ENCODE peak calls at places on chromosomes 5 and 9, in six cellular contexts. R, V, G, K, Q and D are unnamed samples. For H3K9me3, the result is how much of the 10 kb centered on the place peaks cover.

GRCh38 chr5:16570121-16570815 is 46.5 kb downstream of the RETREG1 start:
- DNase-seq in R (no peak), V (no peak), G (no peak), K (peak), Q (no peak), D (no peak)

GRCh38 chr5:72427488-72428437 is 79.4 kb downstream of the ZNF366 start:
- DNase-seq in R (no peak), V (no peak), G (no peak), K (peak), Q (no peak), D (no peak)

GRCh38 chr9:15373201-15373530 is 49.5 kb upstream of the SNAPC3 start:
- DNase-seq in R (peak), V (no peak), G (no peak), K (peak), Q (no peak), D (no peak)

GRCh38 chr5:63959177-63959982 is 2.9 kb downstream of the HTR1A start:
- DNase-seq in R (no peak), V (no peak), G (peak), K (no peak), Q (no peak), D (no peak)

GRCh38 chr9:20477940-20478620 is 144.2 kb downstream of the MLLT3 start:
- DNase-seq in R (no peak), V (no peak), G (no peak), K (peak), Q (no peak), D (no peak)

GRCh38 chr9:87518702-87519335 is 21.2 kb downstream of the DAPK1 start:
- DNase-seq in R (no peak), V (no peak), G (no peak), K (peak), Q (no peak), D (peak)

GRCh38 chr5:61182449-61182848 is 20.2 kb upstream of the SMIM15 start:
- DNase-seq in R (no peak), V (no peak), G (no peak), K (no peak), Q (no peak), D (no peak)

GRCh38 chr9:77712533-77713130 is 64.5 kb upstream of the GNA14 start:
- DNase-seq in R (peak), V (no peak), G (no peak), K (peak), Q (no peak), D (no peak)

GRCh38 chr5:128413356-128413755 is 124.7 kb downstream of the FBN2 start:
- DNase-seq in R (no peak), V (no peak), G (no peak), K (peak), Q (no peak), D (no peak)

GRCh38 chr5:157708866-157709265 is 22.4 kb upstream of the THG1L start:
- DNase-seq in R (no peak), V (no peak), G (no peak), K (peak), Q (no peak), D (no peak)

GRCh38 chr5:171308453-171309275 is at the start of gene TLX3:
- DNase-seq in R (no peak), V (no peak), G (peak), K (no peak), Q (no peak), D (no peak)

GRCh38 chr9:130453487-130453886 is 8.7 kb downstream of the ASS1 start:
- DNase-seq in R (no peak), V (no peak), G (no peak), K (peak), Q (no peak), D (peak)

GRCh38 chr9:98146101-98146991 is 27.3 kb upstream of the TRIM14 start:
- DNase-seq in R (no peak), V (no peak), G (no peak), K (no peak), Q (no peak), D (peak)

GRCh38 chr9:70746316-70746715 is 331.9 kb upstream of the KLF9 start:
- DNase-seq in R (no peak), V (no peak), G (no peak), K (no peak), Q (no peak), D (no peak)

GRCh38 chr5:134247411-134247810 is 21.5 kb upstream of the PPP2CA start:
- DNase-seq in R (peak), V (no peak), G (no peak), K (peak), Q (no peak), D (no peak)

GRCh38 chr5:66595877-66596790 is at the start of gene MAST4:
- DNase-seq in R (peak), V (peak), G (peak), K (peak), Q (peak), D (peak)

GRCh38 chr5:72140711-72141110 is 33.4 kb downstream of the MAP1B start:
- DNase-seq in R (no peak), V (no peak), G (no peak), K (no peak), Q (no peak), D (no peak)

GRCh38 chr5:107669543-107670027 is 1.2 kb downstream of the EFNA5 start:
- DNase-seq in R (no peak), V (no peak), G (peak), K (peak), Q (peak), D (peak)

GRCh38 chr9:134515026-134515821 is 126.4 kb upstream of the COL5A1 start:
- DNase-seq in R (no peak), V (no peak), G (no peak), K (peak), Q (no peak), D (no peak)

GRCh38 chr5:116442095-116442534 is 132.5 kb downstream of the SEMA6A start:
- DNase-seq in R (no peak), V (no peak), G (no peak), K (peak), Q (no peak), D (peak)

GRCh38 chr5:180006116-180006515 is 65.4 kb downstream of the RNF130 start:
- DNase-seq in R (no peak), V (no peak), G (no peak), K (no peak), Q (no peak), D (no peak)

GRCh38 chr5:26889810-26890209 is 148.6 kb downstream of the CDH9 start:
- DNase-seq in R (no peak), V (no peak), G (no peak), K (no peak), Q (no peak), D (no peak)

GRCh38 chr9:133509179-133510083 is 15.3 kb downstream of the MYMK start:
- DNase-seq in R (no peak), V (peak), G (no peak), K (no peak), Q (no peak), D (no peak)

GRCh38 chr5:133340002-133340755 is 272.2 kb downstream of the FSTL4 start:
- DNase-seq in R (no peak), V (no peak), G (no peak), K (no peak), Q (no peak), D (no peak)

GRCh38 chr9:116015855-116016254 is 137.7 kb upstream of the PAPPA start:
- DNase-seq in R (no peak), V (no peak), G (no peak), K (no peak), Q (no peak), D (no peak)

GRCh38 chr5:132754947-132755346 is 7.7 kb downstream of the CCNI2 start:
- DNase-seq in R (peak), V (no peak), G (peak), K (no peak), Q (no peak), D (no peak)

GRCh38 chr5:160001457-160001856 is 7.5 kb upstream of the TTC1 start:
- DNase-seq in R (no peak), V (no peak), G (no peak), K (no peak), Q (no peak), D (no peak)

GRCh38 chr5:156934450-156935211 is 28.4 kb downstream of the TIMD4 start:
- DNase-seq in R (no peak), V (peak), G (peak), K (no peak), Q (no peak), D (no peak)

GRCh38 chr9:89172398-89172797 is 6.2 kb downstream of the SHC3 start:
- DNase-seq in R (no peak), V (no peak), G (no peak), K (no peak), Q (no peak), D (no peak)

GRCh38 chr5:135135530-135136201 is 101.6 kb upstream of the PITX1 start:
- DNase-seq in R (no peak), V (no peak), G (no peak), K (peak), Q (peak), D (peak)

GRCh38 chr9:135053133-135053532 is 34.3 kb upstream of the OLFM1 start:
- DNase-seq in R (no peak), V (peak), G (no peak), K (no peak), Q (peak), D (no peak)

GRCh38 chr5:97089149-97089801 is 53.1 kb downstream of the LIX1 start:
- DNase-seq in R (no peak), V (no peak), G (no peak), K (peak), Q (no peak), D (no peak)

GRCh38 chr9:133280387-133280786 is 5.4 kb upstream of the ABO start:
- DNase-seq in R (no peak), V (no peak), G (no peak), K (no peak), Q (no peak), D (no peak)

GRCh38 chr5:81749562-81750307 is 1.2 kb downstream of the SSBP2 start:
- DNase-seq in R (no peak), V (peak), G (peak), K (no peak), Q (peak), D (peak)

GRCh38 chr5:1771149-1772065 is 28.2 kb downstream of the MRPL36 start:
- DNase-seq in R (no peak), V (no peak), G (no peak), K (no peak), Q (peak), D (no peak)

GRCh38 chr5:115100556-115100955 is 69.2 kb downstream of the TRIM36 start:
- DNase-seq in R (no peak), V (no peak), G (no peak), K (peak), Q (no peak), D (no peak)

GRCh38 chr9:81829201-81829882 is 98.9 kb upstream of the SPATA31D4 start:
- DNase-seq in R (no peak), V (no peak), G (no peak), K (no peak), Q (no peak), D (no peak)

GRCh38 chr9:133490865-133491655 is 12.2 kb upstream of the SLC2A6 start:
- DNase-seq in R (no peak), V (no peak), G (no peak), K (no peak), Q (peak), D (no peak)

DNA sequence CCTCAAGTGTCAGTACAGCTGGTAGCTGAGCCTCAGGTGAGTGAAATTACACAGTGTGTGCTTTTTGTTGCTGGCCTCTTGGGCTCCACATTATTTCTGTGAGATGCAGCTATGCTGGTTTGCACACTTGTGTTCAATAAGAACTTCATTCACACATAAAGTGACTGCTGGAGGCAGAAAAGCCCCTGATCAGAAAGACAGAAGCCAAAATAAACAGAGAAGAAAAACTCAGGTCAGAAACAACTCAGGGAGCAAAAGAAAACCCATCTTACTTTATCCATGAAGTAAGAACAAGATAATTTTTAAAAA is 15.1 kb downstream of the PNPLA7 start:
- DNase-seq in R (no peak), V (no peak), G (no peak), K (no peak), Q (no peak), D (no peak)
- H3K9me3 ChIP-seq in R (under half), V (under half), G (under half), K (under half), Q (under half), D (under half)

GRCh38 chr9:138077126-138077525 is 199.5 kb downstream of the CACNA1B start:
- DNase-seq in R (no peak), V (no peak), G (peak), K (no peak), Q (peak), D (no peak)
- H3K9me3 ChIP-seq in R (half or more), V (under half), G (half or more), K (under half), Q (under half), D (under half)

DNA sequence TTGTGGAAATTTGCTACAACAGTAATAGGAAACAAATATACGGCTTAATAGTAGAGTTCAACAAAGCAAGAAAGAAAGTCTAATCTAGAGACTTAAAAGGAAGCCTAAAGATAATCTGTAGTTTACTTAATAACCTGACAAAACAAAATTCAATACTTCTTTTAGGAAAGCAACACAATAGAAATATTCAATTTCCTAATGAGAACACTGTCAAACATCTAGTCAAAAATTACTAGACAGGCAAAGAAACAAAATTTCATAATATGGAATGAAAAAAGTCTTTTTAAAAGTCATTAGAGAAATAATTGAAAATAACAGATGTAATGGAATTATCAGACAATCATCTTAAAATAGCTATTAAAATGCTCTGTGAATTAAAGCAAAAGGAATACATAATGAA is 692.5 kb upstream of the ADAMTS16 start:
- DNase-seq in R (no peak), V (no peak), G (no peak), K (no peak), Q (no peak), D (no peak)
- H3K9me3 ChIP-seq in R (under half), V (under half), G (under half), K (under half), Q (under half), D (under half)

GRCh38 chr9:85224729-85225128 is 517.0 kb downstream of the AGTPBP1 start:
- DNase-seq in R (no peak), V (no peak), G (no peak), K (peak), Q (no peak), D (no peak)

GRCh38 chr9:85228111-85228855 is 513.5 kb downstream of the AGTPBP1 start:
- DNase-seq in R (no peak), V (no peak), G (no peak), K (peak), Q (no peak), D (no peak)

GRCh38 chr9:85224301-85224700 is 517.5 kb downstream of the AGTPBP1 start:
- DNase-seq in R (no peak), V (no peak), G (no peak), K (no peak), Q (no peak), D (no peak)

GRCh38 chr9:85230081-85230480 is 511.7 kb downstream of the AGTPBP1 start:
- DNase-seq in R (no peak), V (no peak), G (no peak), K (no peak), Q (no peak), D (no peak)
- H3K9me3 ChIP-seq in R (under half), V (under half), G (under half), K (under half), Q (under half), D (under half)